ENCODE peak calls at places on chromosomes 11 and 22, in four cellular contexts. C, S, O and N are unnamed samples.

GRCh38 chr22:31286360-31287255 is 5.7 kb downstream of the PIK3IP1 start:
- DNase-seq in S (peak; percentile 30), O (no peak), C (no peak), N (no peak)

GRCh38 chr22:29635734-29636357 is 32.4 kb downstream of the NF2 start:
- DNase-seq in O (peak; percentile 33), C (no peak), S (peak; percentile 77), N (no peak)

GRCh38 chr22:47698906-47699305 is 936.5 kb downstream of the TBC1D22A start:
- DNase-seq in S (no peak), C (no peak), O (no peak), N (no peak)

GRCh38 chr11:93000511-93001476 is 31.3 kb downstream of the MTNR1B start:
- DNase-seq in O (peak; percentile 55), C (no peak), S (peak; percentile 73), N (no peak)

GRCh38 chr22:29801153-29801552 is 34.0 kb downstream of the UQCR10 start:
- DNase-seq in C (no peak), S (no peak), O (no peak), N (peak; percentile 8)

GRCh38 chr22:17265649-17266248 is 46.5 kb upstream of the ADA2 start:
- DNase-seq in C (no peak), O (no peak), S (no peak), N (no peak)

GRCh38 chr11:122850076-122850631 is 11.9 kb downstream of the CRTAM start:
- DNase-seq in C (peak; percentile 34), O (peak; percentile 68), S (peak; percentile 68), N (no peak)

GRCh38 chr11:126989942-126990715 is 10.4 kb downstream of the KIRREL3 start:
- DNase-seq in S (peak; percentile 48), C (peak; percentile 94), O (peak; percentile 79), N (peak; percentile 76)

GRCh38 chr11:17498058-17498457 is 21.4 kb upstream of the ABCC8 start:
- DNase-seq in O (no peak), C (peak; percentile 53), S (no peak), N (no peak)

GRCh38 chr11:122210378-122210995 is 94.5 kb upstream of the BLID start:
- DNase-seq in C (no peak), S (no peak), O (no peak), N (no peak)

GRCh38 chr11:11374358-11375148 is 21.5 kb upstream of the CSNK2A3 start:
- DNase-seq in C (no peak), O (no peak), S (no peak), N (no peak)

GRCh38 chr11:45110562-45110961 is 35.9 kb upstream of the PRDM11 start:
- DNase-seq in C (peak; percentile 63), S (peak; percentile 72), O (no peak), N (peak; percentile 81)

GRCh38 chr11:72338266-72338665 is 94.3 kb upstream of the PHOX2A start:
- DNase-seq in C (no peak), S (no peak), O (no peak), N (no peak)

GRCh38 chr22:45271667-45272188 is 13.0 kb upstream of the UPK3A start:
- DNase-seq in C (no peak), O (no peak), S (peak; percentile 48), N (no peak)

GRCh38 chr11:57567210-57567511 is 311 bp downstream of the UBE2L6 start:
- DNase-seq in C (no peak), O (no peak), S (peak; percentile 57), N (no peak)

GRCh38 chr11:59197990-59198389 is 14.7 kb downstream of the MPEG1 start:
- DNase-seq in O (no peak), C (no peak), S (peak; percentile 10), N (no peak)
- H2AFZ ChIP-seq in O (no peak overlapping the region), C (no peak overlapping the region), S (no peak overlapping the region), N (no peak overlapping the region)

GRCh38 chr22:43110927-43111623 is 525 bp downstream of the BIK start:
- DNase-seq in S (no peak), O (no peak), C (no peak), N (no peak)

GRCh38 chr22:43109511-43109910 is 1.0 kb upstream of the BIK start:
- DNase-seq in S (no peak), O (no peak), C (no peak), N (no peak)

GRCh38 chr22:43113516-43114251 is 3.1 kb downstream of the BIK start:
- DNase-seq in C (no peak), O (no peak), S (no peak), N (no peak)

GRCh38 chr22:43109921-43110443 is 568 bp upstream of the BIK start:
- DNase-seq in S (no peak), O (no peak), C (peak; percentile 46), N (no peak)

DNA sequence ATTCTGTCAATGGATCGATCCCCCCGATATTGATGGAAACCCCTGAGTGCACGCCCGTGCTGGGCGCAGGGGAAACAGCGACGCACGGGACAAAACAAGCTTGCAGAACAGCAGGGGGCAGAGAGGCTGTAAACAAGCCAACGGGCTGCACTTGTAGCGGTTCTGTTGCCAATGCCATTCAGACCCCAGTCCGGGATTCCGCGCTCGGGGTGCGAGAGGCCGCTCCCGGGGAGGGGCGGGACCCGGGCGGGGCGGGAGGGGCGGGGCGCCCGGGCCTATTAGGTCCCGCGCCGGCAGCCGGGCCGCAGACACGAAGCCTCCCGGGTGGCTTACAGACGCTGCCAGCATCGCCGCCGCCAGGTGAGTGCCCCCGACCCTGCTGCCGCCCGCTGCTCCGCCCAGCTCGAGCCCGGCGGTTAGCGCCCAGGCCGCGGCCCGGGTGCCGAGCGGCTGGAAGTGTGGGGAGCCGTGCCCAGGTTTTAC is at the start of gene BIK:
- DNase-seq in C (peak; percentile 75), O (no peak), S (peak; percentile 52), N (peak; percentile 56)
- H3K23ac ChIP-seq in C (no peak within 1 kb of the TSS), O (peak within 1 kb of the TSS; percentile 76), S (peak within 1 kb of the TSS; percentile 34), N (peak within 1 kb of the TSS; percentile 97)

DNA sequence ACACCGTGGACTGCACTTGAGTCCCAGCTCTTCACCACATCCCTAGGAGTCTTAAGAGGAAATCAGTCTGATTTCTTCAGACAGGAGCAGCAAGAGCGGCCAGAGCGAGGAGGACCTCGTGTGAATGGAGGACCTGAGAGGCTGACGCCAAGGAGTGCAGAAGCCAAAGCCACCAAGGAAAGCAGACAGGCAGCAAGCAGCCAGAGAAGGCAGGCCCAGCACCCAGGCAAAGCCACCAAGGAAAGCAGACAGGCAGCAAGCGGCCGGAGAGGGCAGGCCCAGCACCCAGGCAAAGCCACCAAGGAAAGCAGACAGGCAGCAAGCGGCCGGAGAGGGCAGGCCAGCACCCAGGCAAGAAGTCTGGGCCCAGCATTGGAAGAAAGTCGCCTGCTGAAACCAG is 11.8 kb downstream of the CYB561A3 start:
- DNase-seq in C (no peak), S (no peak), O (no peak), N (no peak)
- H2BK120ac ChIP-seq in C (no peak overlapping the region), S (no peak overlapping the region), O (no peak overlapping the region), N (no peak overlapping the region)

DNA sequence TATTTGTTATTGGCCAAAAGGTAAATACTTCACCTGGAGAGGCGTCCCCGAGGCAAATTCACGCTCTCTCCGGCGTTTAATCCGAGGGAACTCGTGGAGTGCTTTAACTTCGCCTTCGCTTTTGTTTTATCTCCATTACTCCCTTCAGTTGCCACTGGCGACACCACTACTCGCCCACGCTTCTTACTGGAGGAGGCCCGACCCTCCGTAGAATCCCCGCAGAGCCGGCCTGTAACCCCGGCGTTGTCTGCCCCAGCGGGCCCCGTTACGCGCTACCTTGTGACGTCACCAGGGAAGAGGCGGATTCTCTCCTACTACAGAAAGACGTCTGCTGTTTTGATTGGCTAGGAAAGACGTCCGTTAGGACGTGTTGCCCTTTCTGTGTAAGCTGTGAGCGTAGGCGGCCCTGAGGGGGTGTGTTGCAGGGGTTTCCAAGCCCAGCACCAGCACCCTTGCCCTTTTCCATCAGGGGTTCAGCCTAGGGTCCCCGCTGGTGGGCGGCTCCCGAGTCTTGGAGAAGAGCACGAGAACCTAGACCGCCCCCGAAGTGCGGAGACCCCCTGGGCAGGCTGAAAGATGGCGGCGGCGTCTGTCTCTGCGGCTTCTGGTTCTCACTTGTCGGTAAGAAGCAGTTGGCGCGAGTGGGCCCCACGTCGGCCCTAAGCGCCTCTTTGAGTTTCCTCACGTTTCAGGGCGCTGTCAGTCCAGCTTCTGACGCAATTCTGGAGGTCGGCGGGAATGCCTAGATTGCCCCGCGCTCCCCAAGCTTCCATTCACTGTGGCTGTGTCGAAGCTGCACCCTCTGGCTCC is at the start of gene CEP57:
- DNase-seq in C (peak; percentile 97), O (peak; percentile 94), S (peak; percentile 99), N (peak; percentile 98)
- H2AFZ ChIP-seq in C (no peak within 1 kb of the TSS), O (peak within 1 kb of the TSS; percentile 92), S (peak within 1 kb of the TSS; percentile 89), N (peak within 1 kb of the TSS; percentile 89)

GRCh38 chr11:84583106-84583505 is 1044.0 kb downstream of the DLG2 start:
- DNase-seq in O (no peak), C (no peak), S (no peak), N (no peak)

GRCh38 chr11:84581083-84581482 is 1046.1 kb downstream of the DLG2 start:
- DNase-seq in O (no peak), S (no peak), C (no peak), N (no peak)

GRCh38 chr11:84580338-84580737 is 1046.8 kb downstream of the DLG2 start:
- DNase-seq in C (peak; percentile 32), S (no peak), O (no peak), N (peak; percentile 11)
- H3K23ac ChIP-seq in C (no peak overlapping the region), S (no peak overlapping the region), O (no peak overlapping the region), N (no peak overlapping the region)

GRCh38 chr11:1155274-1155693 is 2.5 kb upstream of the MUC5AC start:
- DNase-seq in O (no peak), C (no peak), S (peak; percentile 11), N (no peak)
- H2BK120ac ChIP-seq in O (no peak overlapping the region), C (no peak overlapping the region), S (no peak overlapping the region), N (no peak overlapping the region)

DNA sequence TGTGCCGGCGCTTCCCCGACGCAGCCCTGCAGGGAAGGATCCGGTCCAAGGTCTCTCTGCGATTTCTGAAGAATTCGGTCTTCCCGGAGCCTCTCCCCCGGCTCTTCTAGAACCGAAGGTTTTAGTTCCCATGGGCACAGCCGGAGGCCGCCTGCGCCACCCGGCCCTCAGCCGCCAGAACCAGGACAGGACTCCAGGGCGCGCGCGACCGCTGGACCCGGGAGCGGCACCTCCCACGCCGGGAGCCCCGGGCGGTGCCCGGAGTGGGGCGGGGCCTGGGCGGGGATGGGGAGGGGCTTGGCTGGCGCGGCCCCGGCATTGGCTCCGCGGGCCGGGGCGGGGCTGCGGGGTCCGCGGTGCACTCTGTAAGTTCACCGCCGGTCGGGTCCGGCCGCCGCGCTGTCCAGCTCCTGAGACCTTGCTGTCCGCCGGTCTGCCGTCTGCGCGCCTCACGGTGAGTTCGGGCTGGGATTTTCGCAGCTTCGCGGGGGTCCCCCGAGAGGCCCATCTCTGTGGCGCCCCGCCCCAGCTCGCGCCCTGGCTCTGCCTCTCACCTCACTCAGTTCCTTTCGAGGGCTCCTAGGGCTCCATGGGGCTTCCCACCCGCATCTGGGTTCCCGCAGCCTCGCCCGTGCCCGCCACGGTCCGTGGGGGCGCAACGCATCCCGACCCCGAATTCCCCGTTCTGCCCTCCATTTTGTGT is at the start of gene CDC42EP2:
- DNase-seq in S (peak; percentile 90), C (peak; percentile 86), O (peak; percentile 83), N (peak; percentile 85)
- H2AFZ ChIP-seq in S (no peak within 1 kb of the TSS), C (no peak within 1 kb of the TSS), O (peak within 1 kb of the TSS; percentile 48), N (peak within 1 kb of the TSS; percentile 96)

DNA sequence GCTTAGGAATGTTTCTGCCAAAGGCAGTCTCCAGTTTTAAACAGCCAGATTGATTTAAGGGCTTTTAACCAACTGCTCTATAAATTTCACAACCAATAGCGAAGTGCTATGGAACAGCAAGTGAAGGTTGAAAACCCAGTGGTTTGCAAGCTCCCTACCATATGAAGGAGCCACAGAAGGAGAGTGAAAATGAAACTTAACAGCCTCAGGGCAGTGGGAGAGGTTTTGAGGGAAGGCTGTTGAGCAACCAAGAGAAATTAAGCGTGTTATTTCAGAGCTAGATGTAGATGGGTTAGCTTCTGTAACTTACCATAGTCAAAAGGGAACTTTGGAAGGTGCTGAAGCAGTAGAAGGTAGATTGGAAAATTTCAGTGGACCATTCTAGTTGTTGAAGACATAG is 295.7 kb upstream of the ANO5 start:
- DNase-seq in O (no peak), S (no peak), C (no peak), N (no peak)
- H3K23ac ChIP-seq in O (no peak overlapping the region), S (no peak overlapping the region), C (no peak overlapping the region), N (no peak overlapping the region)